ENCODE peak calls at places on chromosome 5, in six cellular contexts. X is foreskin fibroblast; P is CD8-positive, alpha-beta T cell; D is brain microvascular endothelial cell; V is body of pancreas; A is neural progenitor cell. C is an unnamed sample.

GRCh38 chr5:156473271-156473935 is 146.4 kb downstream of the SGCD start:
- DNase-seq in X (peak; percentile 63), A (no peak), V (no peak), P (no peak), D (peak; percentile 11), C (no peak)

GRCh38 chr5:121982500-121983261 is 20.9 kb downstream of the SRFBP1 start:
- DNase-seq in D (no peak), X (no peak), P (no peak), V (no peak), A (no peak), C (no peak)

GRCh38 chr5:82421119-82421518 is 143.0 kb upstream of the RPS23 start:
- DNase-seq in D (peak; percentile 96), A (no peak), X (peak; percentile 94), P (no peak), V (no peak), C (no peak)

GRCh38 chr5:32074401-32074800 is 99.7 kb downstream of the GOLPH3 start:
- DNase-seq in A (peak; percentile 22), V (no peak), D (no peak), P (no peak), X (no peak), C (no peak)

GRCh38 chr5:77945874-77946273 is 169.7 kb upstream of the TBCA start:
- DNase-seq in X (peak; percentile 8), D (no peak), P (no peak), V (no peak), A (peak; percentile 30), C (no peak)

GRCh38 chr5:64963278-64963677 is 194.5 kb downstream of the CWC27 start:
- DNase-seq in P (no peak), D (no peak), A (no peak), X (no peak), V (no peak), C (no peak)

GRCh38 chr5:10145922-10146321 is 103.8 kb downstream of the ATPSCKMT start:
- DNase-seq in D (peak; percentile 46), X (peak; percentile 64), P (no peak), A (no peak), V (no peak), C (no peak)

GRCh38 chr5:127957183-127957582 is 126.4 kb upstream of the SLC12A2 start:
- DNase-seq in A (no peak), P (no peak), D (peak; percentile 34), V (peak; percentile 22), X (peak; percentile 73), C (no peak)

GRCh38 chr5:88172847-88173758 is 95.5 kb downstream of the TMEM161B start:
- DNase-seq in A (peak; percentile 62), V (no peak), P (no peak), X (no peak), D (no peak), C (no peak)

GRCh38 chr5:39780341-39780740 is 355.6 kb upstream of the DAB2 start:
- DNase-seq in P (no peak), X (peak; percentile 83), V (no peak), D (peak; percentile 26), A (peak; percentile 5), C (no peak)

GRCh38 chr5:161406880-161407279 is 139.6 kb downstream of the GABRB2 start:
- DNase-seq in A (no peak), V (no peak), D (no peak), X (no peak), P (no peak), C (no peak)

GRCh38 chr5:73338201-73339126 is 110.1 kb downstream of the FOXD1 start:
- DNase-seq in A (no peak), D (peak; percentile 76), V (peak; percentile 17), P (no peak), X (peak; percentile 75), C (no peak)

GRCh38 chr5:39283231-39283818 is 64.0 kb upstream of the FYB1 start:
- DNase-seq in A (peak; percentile 71), X (peak; percentile 85), D (peak; percentile 71), P (peak; percentile 50), V (peak; percentile 16), C (no peak)

GRCh38 chr5:172641359-172642045 is 439 bp downstream of the NEURL1B start:
- DNase-seq in V (no peak), X (no peak), D (no peak), P (no peak), A (peak; percentile 68), C (no peak)

GRCh38 chr5:7849531-7850240 is 1.2 kb downstream of the CFAP90 start:
- DNase-seq in P (no peak), V (peak; percentile 21), A (peak; percentile 75), D (no peak), X (peak; percentile 25), C (no peak)
- TF ChIP-seq CTCF in P (no peak), V (no peak), A (peak; percentile 41), D (peak; percentile 44), X (no peak), C (no peak)

DNA sequence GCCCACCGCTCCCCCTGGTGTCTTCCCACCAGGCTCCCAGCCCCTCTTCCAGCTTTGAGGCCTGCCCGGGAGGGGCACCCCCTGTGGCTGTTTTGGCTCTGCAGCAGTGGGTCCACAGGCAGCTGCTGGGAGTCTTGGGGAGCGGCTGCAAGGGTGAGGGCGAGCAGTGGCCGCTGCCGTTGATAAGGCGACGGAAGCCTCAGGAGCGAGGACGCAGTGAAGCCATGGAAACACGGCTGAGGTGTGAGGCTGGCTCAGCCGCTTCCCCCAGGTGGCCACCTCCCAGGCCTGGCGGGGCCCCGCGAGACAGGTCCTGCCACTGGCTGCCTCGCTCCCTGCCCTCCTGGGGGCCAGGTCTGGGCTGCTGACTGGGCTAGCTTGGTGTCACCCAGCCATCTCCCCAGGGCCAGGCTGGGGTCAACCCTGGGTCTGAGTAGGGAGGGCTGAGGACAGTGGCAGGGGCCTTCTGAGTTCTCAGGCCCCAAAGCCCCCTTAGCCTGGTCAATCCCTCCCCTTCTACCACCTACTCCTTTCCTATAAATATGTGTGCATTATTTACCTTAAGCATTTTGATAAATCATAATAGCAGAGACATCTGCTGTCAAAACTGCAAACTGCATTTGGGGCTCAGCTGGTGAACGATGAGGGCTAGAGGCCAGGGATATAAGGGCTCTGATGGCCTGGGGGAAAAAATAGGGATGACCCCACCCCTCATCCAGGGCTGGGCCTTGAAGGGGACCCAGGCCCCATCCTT is 41.7 kb downstream of the CXXC5 start:
- DNase-seq in X (peak; percentile 74), A (no peak), P (no peak), V (peak; percentile 93), D (no peak), C (no peak)
- TF ChIP-seq CTCF in X (peak; percentile 52), A (no peak), P (peak; percentile 44), V (peak; percentile 30), D (peak; percentile 74), C (peak; percentile 19)

DNA sequence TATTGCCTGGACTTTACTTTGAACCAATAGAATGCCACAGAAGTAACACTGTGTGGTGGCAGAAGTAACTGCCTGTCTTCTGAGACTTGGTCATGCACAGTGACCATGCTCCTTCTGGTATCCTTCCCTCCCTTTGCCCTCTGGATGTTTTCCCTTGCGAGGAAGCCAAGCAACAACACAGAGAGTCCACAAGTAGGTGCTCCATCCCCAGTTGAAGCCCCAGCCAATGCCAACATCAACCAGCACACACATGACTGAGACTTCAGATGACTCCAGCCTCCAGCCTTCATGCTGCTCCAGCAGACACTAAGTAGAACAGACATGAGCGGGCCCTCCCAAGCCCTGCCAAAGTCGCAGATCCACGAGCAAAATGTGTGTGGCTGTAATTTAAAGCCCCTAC is 129.6 kb downstream of the EPB41L4A start:
- DNase-seq in P (no peak), A (no peak), V (no peak), X (no peak), D (no peak), C (no peak)
- TF ChIP-seq CTCF in P (no peak), A (no peak), V (no peak), X (no peak), D (no peak), C (no peak)

DNA sequence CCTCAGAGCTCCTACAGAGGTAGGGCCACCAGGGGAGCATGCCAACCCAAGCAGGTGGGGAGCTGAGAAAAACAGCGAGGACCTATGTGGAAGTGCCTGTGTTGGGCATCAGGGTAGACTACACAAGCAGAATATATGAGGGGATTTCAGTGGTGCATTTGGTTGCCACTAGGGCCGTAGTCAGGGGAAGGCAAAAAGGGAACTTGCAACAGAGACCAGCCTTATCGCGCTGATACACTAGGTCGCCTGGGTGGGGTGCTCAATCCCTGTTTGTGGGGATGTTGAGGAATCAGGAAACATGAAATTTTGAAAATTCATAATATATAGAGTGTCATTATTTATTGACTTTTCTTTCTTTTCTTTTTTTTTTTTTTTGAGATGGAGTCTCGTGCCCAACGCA is 370.9 kb upstream of the PRR16 start:
- DNase-seq in A (peak; percentile 2), V (no peak), X (no peak), D (no peak), P (no peak), C (no peak)
- TF ChIP-seq CTCF in A (no peak), V (no peak), X (no peak), D (no peak), P (no peak), C (no peak)

GRCh38 chr5:28708472-28708871 is 1670.1 kb upstream of the CDH9 start:
- DNase-seq in X (no peak), V (no peak), P (no peak), D (no peak), A (no peak), C (no peak)

GRCh38 chr5:28707706-28708105 is 1669.3 kb upstream of the CDH9 start:
- DNase-seq in A (no peak), P (no peak), V (no peak), D (peak; percentile 60), X (no peak), C (no peak)

GRCh38 chr5:28714887-28715286 is 1676.5 kb upstream of the CDH9 start:
- DNase-seq in X (no peak), A (no peak), P (no peak), D (no peak), V (no peak), C (no peak)

GRCh38 chr5:28710360-28710759 is 1672.0 kb upstream of the CDH9 start:
- DNase-seq in X (no peak), A (no peak), D (no peak), P (no peak), V (no peak), C (no peak)
- TF ChIP-seq CTCF in X (no peak), A (peak; percentile 41), D (no peak), P (no peak), V (no peak), C (no peak)

DNA sequence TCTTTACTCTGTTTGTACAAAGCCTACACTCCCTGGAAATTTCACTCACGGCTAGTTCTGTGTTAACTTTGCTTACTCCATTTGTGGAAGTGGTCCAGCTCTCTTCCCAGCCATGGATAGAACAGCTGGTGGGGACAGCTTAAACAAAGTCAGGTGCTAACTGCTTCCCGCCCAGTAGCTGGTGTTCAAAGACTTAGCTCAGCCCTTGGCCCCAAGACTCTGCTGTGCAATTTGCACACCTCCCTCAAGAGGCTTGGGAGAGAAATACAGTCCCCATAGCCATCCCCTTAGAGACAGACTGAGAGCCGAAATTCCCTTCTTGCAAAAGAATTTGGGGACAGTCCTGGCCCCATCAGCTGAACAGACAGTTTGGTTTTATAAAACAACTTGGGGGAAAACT is 73.8 kb upstream of the RAI14 start:
- DNase-seq in P (no peak), D (no peak), V (peak; percentile 67), X (no peak), A (peak; percentile 20), C (no peak)
- TF ChIP-seq CTCF in P (no peak), D (peak; percentile 27), V (no peak), X (no peak), A (no peak), C (no peak)

GRCh38 chr5:17218353-17219005 is 1.0 kb downstream of the BASP1 start:
- DNase-seq in V (peak; percentile 17), P (no peak), D (peak; percentile 76), X (peak; percentile 79), A (peak; percentile 46), C (peak; percentile 43)
- TF ChIP-seq CTCF in V (no peak), P (no peak), D (no peak), X (no peak), A (no peak), C (no peak)